ENCODE peak calls at places on chromosomes 4 and X, in nine cellular contexts. B is cardiac fibroblast, Z is GM12864, S is bronchial epithelial cell, J is K562, D is choroid plexus epithelial cell, P is dorsolateral prefrontal cortex, E is spleen, O is fibroblast of lung. C is an unnamed sample.

GRCh38 chrX:111168314-111168713 is 72.3 kb downstream of the PAK3 start:
- DNase-seq in B (peak), Z (no peak), S (peak), J (peak), D (peak), P (no peak), E (no peak), O (peak), C (no peak)

GRCh38 chr4:80201326-80202151 is 4.2 kb downstream of the PRDM8 start:
- DNase-seq in B (peak), Z (no peak), S (no peak), J (no peak), D (peak), P (no peak), E (no peak), O (peak), C (no peak)

GRCh38 chr4:142696334-142697122 is 149.6 kb downstream of the INPP4B start:
- DNase-seq in B (no peak), Z (no peak), S (no peak), J (no peak), D (no peak), P (no peak), E (no peak), O (no peak), C (no peak)

GRCh38 chr4:64248151-64248550 is 161.1 kb downstream of the TECRL start:
- DNase-seq in B (no peak), Z (no peak), S (no peak), J (no peak), D (no peak), P (no peak), E (no peak), O (no peak), C (no peak)

GRCh38 chr4:112778520-112778919 is 141.6 kb downstream of the LARP7 start:
- DNase-seq in B (no peak), Z (no peak), S (no peak), J (no peak), D (no peak), P (no peak), E (no peak), O (no peak), C (no peak)

GRCh38 chr4:47386592-47387235 is 76.8 kb downstream of the COMMD8 start:
- DNase-seq in B (no peak), Z (no peak), S (no peak), J (no peak), D (no peak), P (no peak), E (no peak), O (no peak), C (no peak)

GRCh38 chr4:119149110-119149509 is 13.5 kb downstream of the MYOZ2 start:
- DNase-seq in B (no peak), Z (no peak), S (no peak), J (no peak), D (no peak), P (no peak), E (no peak), O (no peak), C (no peak)

GRCh38 chr4:165580379-165580905 is 201.6 kb downstream of the CPE start:
- DNase-seq in B (peak), Z (no peak), S (peak), J (no peak), D (peak), P (no peak), E (no peak), O (peak), C (no peak)

GRCh38 chr4:148054275-148054674 is 322.4 kb downstream of the ARHGAP10 start:
- DNase-seq in B (no peak), Z (no peak), S (peak), J (no peak), D (peak), P (no peak), E (no peak), O (no peak), C (no peak)

GRCh38 chr4:25253072-25253447 is 19.2 kb downstream of the PI4K2B start:
- DNase-seq in B (peak), Z (no peak), S (peak), J (no peak), D (peak), P (no peak), E (no peak), O (no peak), C (no peak)

GRCh38 chr4:78551420-78552351 is at the start of gene ANXA3:
- DNase-seq in B (no peak), Z (no peak), S (no peak), J (peak), D (no peak), P (no peak), E (peak), O (no peak), C (no peak)

GRCh38 chrX:135544338-135544948 is 24.0 kb downstream of the INTS6L start:
- DNase-seq in B (no peak), Z (no peak), S (no peak), J (no peak), D (no peak), P (no peak), E (no peak), O (no peak), C (no peak)

GRCh38 chr4:18020145-18020670 is 1.3 kb downstream of the LCORL start:
- DNase-seq in B (peak), Z (no peak), S (no peak), J (peak), D (peak), P (no peak), E (no peak), O (peak), C (no peak)

GRCh38 chr4:140326395-140326993 is 47.0 kb upstream of the SCOC start:
- DNase-seq in B (peak), Z (no peak), S (peak), J (peak), D (peak), P (peak), E (no peak), O (peak), C (no peak)

GRCh38 chrX:18654873-18655836 is 16.8 kb downstream of the RS1 start:
- DNase-seq in B (peak), Z (no peak), S (no peak), J (no peak), D (peak), P (no peak), E (no peak), O (peak), C (no peak)

GRCh38 chrX:141904262-141904661 is 568 bp downstream of the MAGEC1 start:
- DNase-seq in B (no peak), Z (no peak), S (no peak), J (no peak), D (no peak), P (no peak), E (no peak), O (no peak), C (no peak)

GRCh38 chr4:76546282-76547166 is 111.5 kb downstream of the SHROOM3 start:
- DNase-seq in B (peak), Z (no peak), S (peak), J (no peak), D (peak), P (no peak), E (no peak), O (peak), C (no peak)

GRCh38 chr4:150591284-150591874 is 9.4 kb downstream of the MAB21L2 start:
- DNase-seq in B (no peak), Z (no peak), S (no peak), J (no peak), D (peak), P (no peak), E (no peak), O (no peak), C (peak)

GRCh38 chr4:17327587-17327986 is 184.3 kb downstream of the QDPR start:
- DNase-seq in B (no peak), Z (no peak), S (no peak), J (no peak), D (no peak), P (no peak), E (no peak), O (no peak), C (no peak)

GRCh38 chr4:110850461-110851447 is 227.9 kb upstream of the PITX2 start:
- DNase-seq in B (no peak), Z (no peak), S (no peak), J (no peak), D (no peak), P (no peak), E (no peak), O (no peak), C (no peak)

GRCh38 chr4:98939446-98939845 is 10.5 kb upstream of the EIF4E start:
- DNase-seq in B (no peak), Z (no peak), S (no peak), J (no peak), D (no peak), P (no peak), E (no peak), O (no peak), C (no peak)

GRCh38 chr4:145939856-145940255 is 1.2 kb upstream of the ZNF827 start:
- DNase-seq in B (no peak), Z (no peak), S (peak), J (no peak), D (peak), P (no peak), E (no peak), O (peak), C (no peak)

DNA sequence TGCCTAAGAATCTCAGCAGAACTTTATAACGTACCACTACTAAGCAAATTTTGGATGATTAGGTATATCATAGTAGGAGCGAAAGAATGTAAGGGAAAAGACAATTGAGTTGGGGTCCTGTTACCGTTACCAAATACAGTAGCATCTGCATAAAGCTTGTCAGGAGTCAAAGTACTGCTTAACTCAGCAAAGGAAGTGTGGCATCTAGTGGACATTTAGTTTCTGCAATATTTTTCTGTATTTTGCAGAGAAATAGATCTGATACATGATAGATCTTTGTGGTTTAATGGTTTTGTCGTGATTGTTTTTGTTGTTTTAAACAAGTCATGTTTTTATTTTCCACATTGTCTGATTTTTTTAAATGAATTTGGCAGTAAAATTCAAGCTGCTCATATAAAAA is 81.0 kb upstream of the SMARCAD1 start:
- DNase-seq in B (no peak), Z (no peak), S (peak), J (no peak), D (peak), P (no peak), E (no peak), O (peak), C (no peak)
- TF ChIP-seq CTCF in B (peak), Z (no peak), S (no peak), J (peak), D (peak), P (no peak), E (no peak), O (peak), C (no peak)

DNA sequence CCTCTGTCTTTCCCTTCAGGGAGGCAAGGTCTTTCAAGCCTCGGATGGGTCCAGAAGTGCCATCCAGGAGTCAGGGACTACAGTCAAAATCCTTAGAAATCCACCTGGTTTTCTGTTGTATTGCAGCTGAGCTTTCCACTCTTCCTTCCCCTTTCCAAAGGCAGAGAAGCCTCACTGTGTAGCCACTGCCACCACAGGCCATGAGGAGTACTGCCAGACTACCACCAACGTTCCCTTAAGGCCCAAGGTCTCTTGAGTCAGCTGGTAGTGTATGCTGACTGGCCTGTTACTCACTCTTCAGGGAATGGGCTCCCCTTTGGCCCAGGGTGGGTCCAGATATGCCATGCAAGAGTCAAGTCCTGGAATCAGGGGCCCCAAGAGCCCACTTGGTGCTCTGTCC is 1454.1 kb downstream of the PCDH19 start:
- DNase-seq in B (no peak), Z (no peak), S (no peak), J (no peak), D (no peak), P (no peak), E (no peak), O (no peak), C (no peak)
- TF ChIP-seq CTCF in B (no peak), Z (no peak), S (no peak), J (no peak), D (no peak), P (no peak), E (no peak), O (no peak), C (no peak)

GRCh38 chrX:154981116-154981411 is 41.5 kb downstream of the F8 start:
- DNase-seq in B (no peak), Z (no peak), S (no peak), J (no peak), D (no peak), P (no peak), E (no peak), O (no peak), C (no peak)
- TF ChIP-seq CTCF in B (no peak), Z (no peak), S (no peak), J (no peak), D (no peak), P (peak), E (no peak), O (no peak), C (no peak)

GRCh38 chr4:130322439-130322838 is 1226.5 kb downstream of the C4orf33 start:
- DNase-seq in B (no peak), Z (no peak), S (no peak), J (no peak), D (no peak), P (no peak), E (no peak), O (no peak), C (no peak)
- TF ChIP-seq CTCF in B (no peak), Z (no peak), S (no peak), J (no peak), D (no peak), P (no peak), E (no peak), O (no peak), C (no peak)

GRCh38 chr4:92012899-92013867 is 290.6 kb upstream of the GRID2 start:
- DNase-seq in B (no peak), Z (no peak), S (no peak), J (no peak), D (peak), P (no peak), E (no peak), O (no peak), C (no peak)
- TF ChIP-seq CTCF in B (no peak), Z (no peak), S (no peak), J (no peak), D (peak), P (no peak), E (no peak), O (no peak), C (no peak)

C was measured in sigmoid colon.